ENCODE peak calls at places on chromosomes 6 and 20, in seven cellular contexts. D, R, L, S, I, K and J are unnamed samples.

GRCh38 chr6:162014069-162014811 is 713.3 kb downstream of the PRKN start:
- DNase-seq in R (no peak), L (no peak), K (no peak), S (no peak), I (no peak), D (no peak), J (no peak)

GRCh38 chr6:80676386-80676785 is 569.9 kb downstream of the BCKDHB start:
- DNase-seq in K (no peak), I (no peak), D (no peak), L (peak), S (no peak), R (no peak), J (no peak)

GRCh38 chr6:38271081-38271480 is 368.6 kb downstream of the BTBD9 start:
- DNase-seq in S (no peak), D (no peak), I (no peak), L (peak), K (no peak), R (no peak), J (no peak)

GRCh38 chr6:160306284-160306683 is 41.9 kb upstream of the SLC22A3 start:
- DNase-seq in I (no peak), S (no peak), D (no peak), K (peak), R (no peak), L (no peak), J (no peak)

GRCh38 chr6:22221211-22221610 is 75.6 kb downstream of the PRL start:
- DNase-seq in D (no peak), S (no peak), L (no peak), K (no peak), R (no peak), I (no peak), J (no peak)

GRCh38 chr20:38315290-38315966 is 11.5 kb downstream of the BPI start:
- DNase-seq in L (peak), D (peak), S (no peak), K (no peak), R (no peak), I (no peak), J (no peak)

GRCh38 chr20:32479012-32479411 is 106.1 kb downstream of the NOL4L start:
- DNase-seq in R (no peak), D (no peak), I (no peak), K (no peak), L (no peak), S (no peak), J (no peak)

GRCh38 chr20:20192366-20192765 is 140.0 kb downstream of the CFAP61 start:
- DNase-seq in R (no peak), L (no peak), I (no peak), S (no peak), D (no peak), K (no peak), J (no peak)

GRCh38 chr20:61897401-61898295 is 168.0 kb downstream of the TAF4 start:
- DNase-seq in S (no peak), L (no peak), K (no peak), D (no peak), I (no peak), R (no peak), J (no peak)